ENCODE peak calls at places on chromosomes 16 and 17, in ten cellular contexts. X is small intestine; Z is body of pancreas; D is trophoblast cell; O is testis; Y is BE2C; B is CD8-positive, alpha-beta T cell; A is heart right ventricle; M is IMR-90; H is prostate gland. V is an unnamed sample. For H3K4me1, the result is how much of the 10 kb centered on the place peaks cover.

GRCh38 chr16:89044394-89045180 is 49.1 kb upstream of the ACSF3 start:
- DNase-seq in Y (peak), O (no peak), D (no peak), A (no peak), X (no peak), B (no peak), Z (no peak), H (no peak), M (no peak), V (no peak)

GRCh38 chr17:7591596-7591995 is 1.7 kb upstream of the SOX15 start:
- DNase-seq in D (no peak), B (no peak), X (no peak), H (no peak), Y (no peak), Z (no peak), M (no peak), A (no peak), O (no peak), V (no peak)

GRCh38 chr17:82400830-82401229 is 17.3 kb upstream of the HEXD start:
- DNase-seq in H (no peak), A (no peak), O (no peak), B (peak), M (no peak), Y (no peak), X (no peak), Z (no peak), D (no peak), V (no peak)

GRCh38 chr16:67258160-67258835 is 9.5 kb downstream of the SLC9A5 start:
- DNase-seq in Y (no peak), O (no peak), H (no peak), Z (no peak), B (no peak), M (no peak), X (no peak), A (no peak), D (peak), V (no peak)

GRCh38 chr17:83050651-83051422 is 28.6 kb upstream of the METRNL start:
- DNase-seq in X (no peak), O (peak), M (no peak), B (no peak), H (no peak), A (no peak), D (no peak), Y (no peak), Z (peak), V (no peak)

GRCh38 chr17:17499402-17500145 is 3.4 kb upstream of the RASD1 start:
- DNase-seq in H (no peak), Y (no peak), A (no peak), Z (peak), B (no peak), D (no peak), O (no peak), X (no peak), M (no peak), V (no peak)

GRCh38 chr16:55734665-55735064 is 78.9 kb downstream of the SLC6A2 start:
- DNase-seq in A (no peak), D (peak), Y (no peak), O (no peak), Z (no peak), H (no peak), M (no peak), X (no peak), B (no peak), V (no peak)

GRCh38 chr17:30340957-30341356 is 7.1 kb upstream of the TMIGD1 start:
- DNase-seq in O (no peak), H (no peak), X (no peak), M (no peak), Z (no peak), Y (no peak), B (no peak), A (peak), D (no peak), V (no peak)

GRCh38 chr16:54846761-54847160 is 83.9 kb upstream of the IRX5 start:
- DNase-seq in X (no peak), A (no peak), D (no peak), B (no peak), H (peak), Z (peak), O (no peak), M (no peak), Y (no peak), V (peak)

GRCh38 chr17:72030067-72030899 is 90.5 kb upstream of the SOX9 start:
- DNase-seq in A (peak), H (no peak), O (peak), B (no peak), M (peak), X (peak), Z (peak), D (no peak), Y (peak), V (peak)

GRCh38 chr17:82018152-82019041 is 4.3 kb downstream of the CENPX start:
- DNase-seq in Z (peak), A (no peak), O (no peak), B (no peak), H (no peak), X (no peak), D (no peak), Y (no peak), M (no peak), V (no peak)

GRCh38 chr17:14121952-14122351 is 52.6 kb downstream of the COX10 start:
- DNase-seq in M (no peak), B (no peak), D (no peak), X (no peak), Y (no peak), H (no peak), Z (no peak), O (no peak), A (no peak), V (no peak)

GRCh38 chr16:4647661-4647965 is 23.0 kb downstream of the MGRN1 start:
- DNase-seq in X (no peak), Y (no peak), B (no peak), A (no peak), M (no peak), H (no peak), O (no peak), Z (no peak), D (no peak), V (no peak)

GRCh38 chr16:1414532-1415265 is at the start of gene UNKL:
- DNase-seq in Z (peak), A (peak), Y (peak), M (peak), D (peak), X (peak), H (peak), B (peak), O (peak), V (no peak)

GRCh38 chr17:7394452-7395191 is at the start of gene PLSCR3:
- DNase-seq in O (peak), H (peak), Y (peak), M (peak), A (peak), X (peak), D (peak), B (peak), Z (peak), V (peak)

GRCh38 chr17:39626671-39627169 is at the start of gene PPP1R1B:
- DNase-seq in Y (no peak), A (no peak), Z (peak), D (no peak), B (no peak), X (peak), M (no peak), O (no peak), H (no peak), V (no peak)

GRCh38 chr17:70905796-70906195 is 736.5 kb downstream of the KCNJ2 start:
- DNase-seq in X (no peak), B (no peak), Z (peak), D (no peak), M (peak), A (peak), H (no peak), O (no peak), Y (no peak), V (peak)

GRCh38 chr17:81063488-81064093 is 28.6 kb downstream of the BAIAP2 start:
- DNase-seq in H (no peak), Z (no peak), M (no peak), D (no peak), X (no peak), B (no peak), Y (no peak), O (no peak), A (no peak), V (no peak)

GRCh38 chr16:4613636-4614570 is 785 bp downstream of the UBALD1 start:
- DNase-seq in O (no peak), M (peak), Y (peak), H (no peak), X (no peak), A (no peak), D (peak), Z (peak), B (no peak), V (no peak)

GRCh38 chr17:10772425-10773380 is 31.2 kb downstream of the TMEM238L start:
- DNase-seq in D (peak), X (peak), A (no peak), B (no peak), Z (peak), Y (peak), H (peak), M (peak), O (peak), V (peak)

GRCh38 chr17:59331129-59331928 is at the start of gene YPEL2:
- DNase-seq in Y (peak), Z (peak), H (peak), M (peak), B (peak), D (peak), O (peak), X (peak), A (peak), V (peak)
- H3K4me1 ChIP-seq in Y (under half), Z (half or more), H (under half), M (under half), B (half or more), D (under half), O (under half), X (under half), A (half or more), V (under half)

DNA sequence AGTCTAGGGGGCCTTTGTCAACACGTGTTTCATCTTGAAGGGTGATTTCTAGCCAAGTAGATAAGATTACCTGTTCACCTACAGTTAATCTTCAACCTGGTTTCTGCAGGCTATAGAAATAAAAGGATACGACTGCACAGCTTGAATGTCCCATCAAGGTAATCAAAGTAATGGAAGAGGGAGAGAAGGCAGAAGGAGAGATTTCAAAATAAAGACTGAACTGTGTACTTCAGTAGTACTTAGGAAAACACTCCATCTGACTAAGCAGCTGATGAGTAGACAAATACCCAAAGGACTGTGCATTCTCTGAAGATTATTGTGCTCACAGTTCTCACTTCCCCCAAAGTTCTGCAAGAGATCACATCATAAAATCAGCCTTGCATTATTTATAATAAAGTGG is 5.8 kb upstream of the RFFL start:
- DNase-seq in O (no peak), Y (no peak), Z (no peak), H (no peak), M (peak), A (no peak), B (no peak), D (no peak), X (peak), V (peak)
- H3K4me1 ChIP-seq in O (under half), Y (under half), Z (under half), H (under half), M (under half), A (under half), B (under half), D (under half), X (under half), V (under half)

GRCh38 chr17:45019177-45019711 is 32.2 kb downstream of the DCAKD start:
- DNase-seq in X (peak), B (peak), D (peak), H (no peak), Y (peak), M (peak), Z (peak), O (peak), A (peak), V (no peak)

GRCh38 chr17:45016237-45016636 is 35.2 kb downstream of the DCAKD start:
- DNase-seq in Z (no peak), A (no peak), B (no peak), Y (no peak), H (no peak), M (no peak), X (no peak), O (no peak), D (no peak), V (no peak)

GRCh38 chr17:45016823-45017222 is 34.6 kb downstream of the DCAKD start:
- DNase-seq in A (no peak), O (no peak), B (no peak), Y (no peak), M (no peak), Z (peak), D (no peak), H (no peak), X (peak), V (no peak)

GRCh38 chr17:45020354-45021138 is 30.9 kb downstream of the DCAKD start:
- DNase-seq in Y (peak), D (no peak), H (peak), X (no peak), O (peak), M (peak), A (peak), B (no peak), Z (peak), V (no peak)

DNA sequence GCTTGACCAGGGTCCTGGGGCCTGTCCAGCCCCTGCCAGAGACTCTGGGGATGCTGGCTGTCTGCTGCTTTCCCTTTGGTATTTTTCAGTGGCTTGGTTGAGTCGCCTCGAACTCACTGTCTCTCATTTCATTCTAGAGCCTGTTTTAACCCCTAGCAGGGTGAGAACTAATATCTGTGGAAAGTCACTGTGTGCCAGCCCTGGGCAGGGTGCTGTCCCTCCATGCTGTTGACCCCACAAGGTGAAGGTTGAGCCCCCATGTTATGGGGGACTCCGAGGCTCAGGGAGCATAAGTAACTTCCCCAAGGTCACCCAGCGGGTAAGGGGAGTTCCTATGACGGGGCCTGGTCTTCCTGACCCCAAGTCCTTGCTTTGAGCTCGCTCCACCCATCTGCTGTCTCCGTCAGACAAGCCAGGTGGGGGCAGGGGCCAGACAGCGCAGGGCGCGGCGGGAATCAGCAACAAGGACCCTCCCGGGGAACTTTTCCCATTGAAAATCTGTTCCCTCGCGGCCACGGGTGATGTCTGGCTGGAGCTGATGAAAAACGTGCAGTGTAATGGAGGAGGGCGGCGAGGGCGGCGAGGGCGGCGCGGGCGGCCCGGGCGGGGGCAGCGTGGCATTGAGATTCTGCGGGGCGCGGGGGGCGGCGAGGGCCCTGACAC is 32.8 kb downstream of the DCAKD start:
- DNase-seq in D (no peak), H (no peak), B (no peak), X (no peak), O (no peak), Z (peak), Y (peak), M (peak), A (no peak), V (no peak)
- H3K4me1 ChIP-seq in D (under half), H (under half), B (under half), X (under half), O (under half), Z (half or more), Y (under half), M (under half), A (under half), V (under half)

GRCh38 chr17:75241143-75241430 is 20.3 kb downstream of the GGA3 start:
- DNase-seq in M (no peak), Z (no peak), Y (no peak), B (no peak), O (no peak), D (peak), H (no peak), A (no peak), X (no peak), V (no peak)
- H3K4me1 ChIP-seq in M (under half), Z (under half), Y (under half), B (under half), O (under half), D (under half), H (under half), A (under half), X (under half), V (under half)

GRCh38 chr17:38453951-38454421 is 25.7 kb downstream of the ARHGAP23 start:
- DNase-seq in B (no peak), Y (peak), X (no peak), M (peak), A (peak), Z (no peak), O (peak), H (peak), D (no peak), V (no peak)
- H3K4me1 ChIP-seq in B (under half), Y (under half), X (under half), M (half or more), A (half or more), Z (under half), O (under half), H (under half), D (half or more), V (under half)